ENCODE peak calls at places on chromosomes 1 and 21, in six cellular contexts. F is NCI-H748 treated with DMSO at 0.1 percent for 48 hours; J is Daoy; K is activated CD4-positive, alpha-beta T cell treated with anti-CD3 and anti-CD28 coated beads, Interleukin-2, amount 50 U/mL, for 24 hours; D is NCI-H345; T is hepatic stellate cell. A is an unnamed sample.

GRCh38 chr1:1631793-1632420 is at the start of gene MMP23B:
- DNase-seq in F (no peak), J (no peak), K (no peak), D (peak), T (peak), A (peak)

GRCh38 chr1:215819114-215819513 is 252.0 kb downstream of the KCTD3 start:
- DNase-seq in F (no peak), J (no peak), K (no peak), D (no peak), T (no peak), A (no peak)

GRCh38 chr1:215473943-215474342 is 93.2 kb upstream of the KCTD3 start:
- DNase-seq in F (no peak), J (no peak), K (no peak), D (no peak), T (no peak), A (no peak)

GRCh38 chr1:116855220-116855619 is 54.5 kb upstream of the PTGFRN start:
- DNase-seq in F (no peak), J (peak), K (no peak), D (peak), T (no peak), A (peak)

GRCh38 chr21:29860346-29860745 is 79.5 kb downstream of the GRIK1 start:
- DNase-seq in F (no peak), J (no peak), K (no peak), D (no peak), T (no peak), A (no peak)

GRCh38 chr1:211639500-211640361 is 35.7 kb downstream of the NEK2 start:
- DNase-seq in F (no peak), J (peak), K (no peak), D (no peak), T (peak), A (no peak)

GRCh38 chr1:27001570-27002360 is 8.3 kb downstream of the TRNP1 start:
- DNase-seq in F (no peak), J (peak), K (no peak), D (no peak), T (no peak), A (peak)

GRCh38 chr1:17012775-17013501 is 1.2 kb upstream of the ATP13A2 start:
- DNase-seq in F (no peak), J (peak), K (no peak), D (no peak), T (peak), A (no peak)

A was measured in islet precursor cell.